ENCODE peak calls at places on chromosomes 2 and 18, in six cellular contexts. F is A549; T is CD4-positive, alpha-beta T cell; N is cardiac fibroblast; V is heart right ventricle; X is endothelial cell. K is an unnamed sample.

GRCh38 chr18:67519582-67519981 is 3.1 kb upstream of the DSEL start:
- DNase-seq in F (no peak), T (no peak), N (peak; percentile 82), V (no peak), X (no peak), K (no peak)

GRCh38 chr2:54629390-54629789 is 94.1 kb upstream of the EML6 start:
- DNase-seq in F (no peak), T (no peak), N (no peak), V (no peak), X (no peak), K (no peak)

GRCh38 chr2:189407161-189407943 is 33.9 kb upstream of the WDR75 start:
- DNase-seq in F (peak; percentile 30), T (no peak), N (peak; percentile 90), V (no peak), X (no peak), K (no peak)

GRCh38 chr18:74669136-74669798 is 71.6 kb downstream of the ZNF407 start:
- DNase-seq in F (no peak), T (no peak), N (no peak), V (no peak), X (no peak), K (no peak)

GRCh38 chr2:204842731-204843490 is 297.6 kb downstream of the PARD3B start:
- DNase-seq in F (peak; percentile 54), T (no peak), N (peak; percentile 96), V (peak; percentile 3), X (no peak), K (no peak)

GRCh38 chr2:112150447-112150846 is 12.3 kb downstream of the FBLN7 start:
- DNase-seq in F (no peak), T (no peak), N (peak; percentile 96), V (no peak), X (no peak), K (no peak)

GRCh38 chr2:219084791-219085190 is 24.1 kb upstream of the IHH start:
- DNase-seq in F (no peak), T (no peak), N (no peak), V (no peak), X (no peak), K (no peak)

GRCh38 chr18:44788334-44788733 is 107.6 kb downstream of the SETBP1 start:
- DNase-seq in F (no peak), T (no peak), N (no peak), V (no peak), X (no peak), K (no peak)

GRCh38 chr2:132477962-132478361 is 61.4 kb downstream of the GPR39 start:
- DNase-seq in F (no peak), T (no peak), N (peak; percentile 22), V (no peak), X (no peak), K (no peak)

GRCh38 chr2:86396304-86396785 is 44.8 kb upstream of the KDM3A start:
- DNase-seq in F (peak; percentile 72), T (no peak), N (peak; percentile 52), V (peak; percentile 42), X (peak; percentile 15), K (no peak)

GRCh38 chr2:190869721-190870120 is 10.9 kb upstream of the GLS start:
- DNase-seq in F (no peak), T (no peak), N (no peak), V (no peak), X (no peak), K (no peak)

GRCh38 chr2:224331698-224332097 is 70.2 kb downstream of the FAM124B start:
- DNase-seq in F (no peak), T (no peak), N (no peak), V (no peak), X (no peak), K (no peak)

GRCh38 chr2:234479465-234479864 is 17.4 kb downstream of the ARL4C start:
- DNase-seq in F (no peak), T (no peak), N (no peak), V (no peak), X (no peak), K (no peak)

GRCh38 chr2:229431331-229431954 is 160.4 kb upstream of the PID1 start:
- DNase-seq in F (peak; percentile 69), T (no peak), N (peak; percentile 87), V (no peak), X (no peak), K (no peak)

GRCh38 chr2:18792226-18792629 is 202.9 kb upstream of the NT5C1B start:
- DNase-seq in F (no peak), T (no peak), N (no peak), V (no peak), X (no peak), K (no peak)

GRCh38 chr18:48835119-48835518 is 115.6 kb downstream of the SMAD7 start:
- DNase-seq in F (no peak), T (no peak), N (no peak), V (no peak), X (no peak), K (no peak)

GRCh38 chr2:31000970-31001369 is 137.3 kb downstream of the GALNT14 start:
- DNase-seq in F (no peak), T (no peak), N (no peak), V (no peak), X (no peak), K (no peak)

DNA sequence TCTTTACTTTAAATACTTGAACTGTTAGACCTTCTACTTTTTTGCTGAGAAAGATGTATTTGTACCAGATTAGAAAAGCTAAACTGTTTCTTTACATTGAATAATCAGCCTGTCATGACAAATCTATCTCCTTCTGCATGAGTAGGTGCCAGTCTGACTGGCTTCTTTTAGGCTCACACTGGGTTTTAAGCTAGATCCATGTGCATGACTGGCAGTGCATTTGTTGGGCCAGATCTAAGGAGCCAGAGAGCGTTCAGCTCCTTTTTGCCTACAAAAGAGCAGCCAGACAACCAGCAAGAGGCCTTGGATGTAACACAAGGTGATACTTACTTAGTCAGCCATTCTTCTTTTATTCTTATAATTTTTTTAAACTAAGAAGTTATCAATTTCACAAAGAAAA is 82.0 kb upstream of the OTX1 start:
- DNase-seq in F (no peak), T (no peak), N (no peak), V (no peak), X (no peak), K (no peak)
- TF ChIP-seq CTCF in F (no peak), T (no peak), N (no peak), V (no peak), X (no peak), K (no peak)

DNA sequence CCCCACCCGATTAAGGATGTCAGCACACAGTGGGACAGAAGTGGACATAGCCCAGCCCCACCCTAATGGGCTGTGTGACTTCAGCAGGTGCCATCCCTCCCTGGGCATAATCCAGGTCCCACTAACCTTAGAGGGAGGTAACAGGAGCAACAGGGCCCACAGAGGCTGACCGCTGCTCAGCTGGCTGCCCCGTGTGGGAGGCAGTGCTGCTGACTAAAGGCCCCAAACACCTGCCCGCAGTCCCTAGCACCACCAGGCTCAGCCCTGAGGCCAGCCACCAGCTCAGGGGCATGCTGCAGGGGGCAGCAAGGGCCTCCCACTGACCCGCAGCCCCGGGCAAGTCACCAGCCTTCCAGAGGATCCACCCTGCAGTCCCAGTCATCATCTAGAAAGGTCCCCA is 14.6 kb downstream of the BIN1 start:
- DNase-seq in F (no peak), T (no peak), N (no peak), V (no peak), X (no peak), K (no peak)
- TF ChIP-seq CTCF in F (no peak), T (no peak), N (no peak), V (no peak), X (no peak), K (no peak)

GRCh38 chr2:213156682-213157081 is 5.3 kb upstream of the IKZF2 start:
- DNase-seq in F (no peak), T (no peak), N (no peak), V (no peak), X (no peak), K (no peak)
- TF ChIP-seq CTCF in F (no peak), T (no peak), N (no peak), V (no peak), X (no peak), K (no peak)

GRCh38 chr2:36663851-36664715 is 32.4 kb upstream of the VIT start:
- DNase-seq in F (peak; percentile 85), T (no peak), N (peak; percentile 90), V (peak; percentile 21), X (no peak), K (peak; percentile 16)

GRCh38 chr2:36670881-36671595 is 25.5 kb upstream of the VIT start:
- DNase-seq in F (no peak), T (no peak), N (peak; percentile 72), V (no peak), X (no peak), K (no peak)

GRCh38 chr2:36671731-36672130 is 24.8 kb upstream of the VIT start:
- DNase-seq in F (no peak), T (no peak), N (no peak), V (no peak), X (no peak), K (no peak)

GRCh38 chr2:36672199-36672598 is 24.3 kb upstream of the VIT start:
- DNase-seq in F (peak; percentile 69), T (no peak), N (peak; percentile 76), V (no peak), X (no peak), K (no peak)

GRCh38 chr2:36667931-36668330 is 28.6 kb upstream of the VIT start:
- DNase-seq in F (no peak), T (no peak), N (no peak), V (peak; percentile 8), X (peak; percentile 26), K (no peak)
- TF ChIP-seq CTCF in F (no peak), T (no peak), N (no peak), V (no peak), X (no peak), K (no peak)

DNA sequence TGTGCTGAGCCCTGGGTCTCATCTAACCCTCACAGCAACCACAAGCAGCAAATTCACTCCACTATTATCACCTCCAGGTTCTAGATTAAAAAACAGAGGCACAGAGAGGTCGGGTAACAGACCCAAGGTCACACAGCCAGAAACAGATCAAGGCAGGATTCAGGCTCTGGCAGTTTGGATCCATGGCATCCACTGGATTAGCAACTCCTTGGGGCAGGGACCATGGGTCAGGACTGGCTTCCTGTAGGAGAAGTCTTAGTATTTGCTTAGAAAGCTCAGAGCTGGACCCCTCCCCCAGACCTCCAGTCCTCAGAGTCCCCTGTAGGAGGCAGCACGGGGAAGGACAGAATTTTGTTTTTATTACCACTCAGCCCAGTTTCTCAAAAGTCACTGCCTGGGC is 34.4 kb downstream of the ZFP36L2 start:
- DNase-seq in F (peak; percentile 51), T (no peak), N (peak; percentile 9), V (no peak), X (no peak), K (no peak)
- TF ChIP-seq CTCF in F (no peak), T (peak; percentile 21), N (peak; percentile 35), V (no peak), X (no peak), K (peak; percentile 53)

GRCh38 chr2:238835726-238836301 is 12.1 kb upstream of the TWIST2 start:
- DNase-seq in F (no peak), T (no peak), N (no peak), V (no peak), X (no peak), K (no peak)
- TF ChIP-seq CTCF in F (no peak), T (no peak), N (peak; percentile 33), V (no peak), X (no peak), K (peak; percentile 32)

GRCh38 chr2:217330647-217331046 is 470.8 kb upstream of the TNP1 start:
- DNase-seq in F (peak; percentile 28), T (no peak), N (no peak), V (no peak), X (no peak), K (no peak)
- TF ChIP-seq CTCF in F (no peak), T (no peak), N (no peak), V (no peak), X (no peak), K (no peak)